ENCODE peak calls at places on chromosomes 6 and 20, in five cellular contexts. Y, H, E, N and P are unnamed samples.

GRCh38 chr6:40287296-40287820 is 299.8 kb downstream of the LRFN2 start:
- DNase-seq in N (no peak), Y (no peak), E (no peak), H (no peak), P (no peak)

GRCh38 chr20:56689852-56690485 is 60.9 kb downstream of the TFAP2C start:
- DNase-seq in Y (no peak), N (peak; percentile 82), E (no peak), H (no peak), P (no peak)

GRCh38 chr20:61331542-61331941 is 79.5 kb downstream of the CDH4 start:
- DNase-seq in Y (peak; percentile 53), N (no peak), E (no peak), H (no peak), P (peak; percentile 69)

GRCh38 chr6:12482386-12482785 is 192.2 kb downstream of the EDN1 start:
- DNase-seq in H (no peak), E (no peak), N (no peak), Y (peak; percentile 39), P (no peak)

GRCh38 chr20:8744228-8744844 is 324.6 kb upstream of the PLCB4 start:
- DNase-seq in N (peak; percentile 68), H (no peak), E (no peak), Y (no peak), P (no peak)

GRCh38 chr20:43691928-43692524 is 25.1 kb downstream of the MYBL2 start:
- DNase-seq in H (peak; percentile 37), N (peak; percentile 60), E (peak; percentile 56), Y (peak; percentile 69), P (peak; percentile 72)

GRCh38 chr20:37598101-37598530 is 70.4 kb upstream of the BLCAP start:
- DNase-seq in N (no peak), Y (peak; percentile 81), H (no peak), E (no peak), P (no peak)

GRCh38 chr6:35259946-35260626 is 551 bp downstream of the ZNF76 start:
- DNase-seq in N (peak; percentile 46), E (peak; percentile 90), Y (no peak), H (peak; percentile 68), P (peak; percentile 87)

GRCh38 chr20:57657537-57658446 is 37.6 kb upstream of the ZBP1 start:
- DNase-seq in H (peak; percentile 5), N (no peak), E (peak; percentile 75), Y (no peak), P (peak; percentile 57)

GRCh38 chr6:79269877-79270276 is 35.4 kb upstream of the HMGN3 start:
- DNase-seq in N (peak; percentile 93), E (no peak), H (peak; percentile 13), Y (no peak), P (no peak)

GRCh38 chr6:6918216-6918983 is 189.4 kb upstream of the RREB1 start:
- DNase-seq in Y (no peak), E (no peak), N (peak; percentile 84), H (no peak), P (no peak)

GRCh38 chr20:25484224-25484846 is 76.9 kb downstream of the GINS1 start:
- DNase-seq in N (no peak), Y (no peak), E (no peak), H (no peak), P (no peak)

GRCh38 chr6:157658301-157658700 is 164.7 kb upstream of the SNX9 start:
- DNase-seq in N (no peak), Y (no peak), E (no peak), H (no peak), P (no peak)

GRCh38 chr6:105780146-105780860 is 305.8 kb upstream of the PRDM1 start:
- DNase-seq in E (no peak), N (peak; percentile 43), H (no peak), Y (no peak), P (no peak)

GRCh38 chr6:21046276-21046675 is 512.0 kb downstream of the CDKAL1 start:
- DNase-seq in N (no peak), Y (no peak), E (no peak), H (no peak), P (no peak)

GRCh38 chr6:100103936-100104335 is 109.9 kb upstream of the MCHR2 start:
- DNase-seq in N (peak; percentile 29), E (no peak), Y (no peak), H (no peak), P (no peak)

GRCh38 chr20:51696304-51697118 is 71.7 kb downstream of the ATP9A start:
- DNase-seq in E (no peak), Y (no peak), H (no peak), N (peak; percentile 11), P (no peak)

GRCh38 chr6:44655368-44656342 is 268.1 kb downstream of the CDC5L start:
- DNase-seq in E (peak; percentile 77), N (peak; percentile 76), Y (peak; percentile 89), H (peak; percentile 89), P (peak; percentile 57)

GRCh38 chr6:30042914-30043313 is 18.2 kb upstream of the POLR1H start:
- DNase-seq in N (no peak), E (no peak), H (no peak), Y (no peak), P (no peak)

GRCh38 chr6:5302220-5302946 is 41.1 kb downstream of the FARS2 start:
- DNase-seq in E (no peak), H (no peak), Y (no peak), N (no peak), P (no peak)

GRCh38 chr6:89797317-89797716 is 22.3 kb downstream of the MDN1 start:
- DNase-seq in H (no peak), N (no peak), Y (no peak), E (no peak), P (no peak)

DNA sequence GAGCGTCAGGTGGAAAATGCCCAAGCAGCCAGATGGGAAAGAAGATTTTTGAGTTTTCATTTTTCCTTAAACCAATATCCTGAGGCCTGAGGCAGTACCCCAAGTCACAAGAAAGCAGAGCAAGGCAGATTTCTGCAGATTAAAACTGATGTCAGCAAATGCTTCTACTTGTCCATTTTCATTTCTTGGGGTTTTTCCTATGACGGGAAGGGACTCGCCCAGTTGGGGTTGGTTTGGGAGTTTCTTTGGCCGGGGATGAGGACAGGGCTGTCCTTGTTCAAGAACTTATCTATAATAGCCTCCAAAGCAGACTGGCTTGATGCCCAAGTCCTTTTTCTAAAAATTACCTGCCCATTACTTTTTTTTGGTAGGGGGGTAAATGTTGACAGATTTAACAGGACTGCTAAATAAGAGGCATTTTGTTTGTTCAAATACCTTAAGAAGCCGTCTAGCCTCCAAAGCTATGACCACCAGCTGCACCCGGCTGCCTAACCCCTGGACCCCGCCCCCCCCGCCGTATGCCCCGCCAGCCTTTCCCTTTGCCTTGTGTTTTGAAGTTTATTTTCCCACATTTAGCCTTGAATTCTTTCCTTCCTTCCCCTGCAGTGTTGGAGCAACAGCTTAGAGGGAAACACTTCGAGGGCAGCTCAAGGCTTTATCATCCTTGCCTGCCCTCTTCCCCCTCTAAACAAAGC is 2.5 kb downstream of the KCNK5 start:
- DNase-seq in E (no peak), Y (no peak), H (no peak), N (no peak), P (no peak)
- H3K27ac ChIP-seq in E (peak overlapping the region; percentile 77), Y (no peak overlapping the region), H (peak overlapping the region; percentile 82), N (no peak overlapping the region), P (peak overlapping the region; percentile 38)

GRCh38 chr6:63347599-63347998 is 27.8 kb upstream of the LGSN start:
- DNase-seq in H (no peak), N (peak; percentile 94), E (no peak), Y (no peak), P (no peak)
- H3K27ac ChIP-seq in H (no peak overlapping the region), N (peak overlapping the region; percentile 44), E (no peak overlapping the region), Y (no peak overlapping the region), P (no peak overlapping the region)

GRCh38 chr6:101230866-101231265 is 162.6 kb upstream of the GRIK2 start:
- DNase-seq in Y (no peak), N (no peak), H (no peak), E (no peak), P (no peak)

GRCh38 chr6:101236709-101237108 is 156.8 kb upstream of the GRIK2 start:
- DNase-seq in Y (no peak), N (no peak), E (no peak), H (no peak), P (no peak)

GRCh38 chr6:101226677-101227135 is 166.8 kb upstream of the GRIK2 start:
- DNase-seq in N (peak; percentile 3), E (no peak), Y (peak; percentile 72), H (no peak), P (peak; percentile 65)

GRCh38 chr6:101232946-101233345 is 160.6 kb upstream of the GRIK2 start:
- DNase-seq in N (no peak), Y (no peak), E (no peak), H (no peak), P (no peak)

DNA sequence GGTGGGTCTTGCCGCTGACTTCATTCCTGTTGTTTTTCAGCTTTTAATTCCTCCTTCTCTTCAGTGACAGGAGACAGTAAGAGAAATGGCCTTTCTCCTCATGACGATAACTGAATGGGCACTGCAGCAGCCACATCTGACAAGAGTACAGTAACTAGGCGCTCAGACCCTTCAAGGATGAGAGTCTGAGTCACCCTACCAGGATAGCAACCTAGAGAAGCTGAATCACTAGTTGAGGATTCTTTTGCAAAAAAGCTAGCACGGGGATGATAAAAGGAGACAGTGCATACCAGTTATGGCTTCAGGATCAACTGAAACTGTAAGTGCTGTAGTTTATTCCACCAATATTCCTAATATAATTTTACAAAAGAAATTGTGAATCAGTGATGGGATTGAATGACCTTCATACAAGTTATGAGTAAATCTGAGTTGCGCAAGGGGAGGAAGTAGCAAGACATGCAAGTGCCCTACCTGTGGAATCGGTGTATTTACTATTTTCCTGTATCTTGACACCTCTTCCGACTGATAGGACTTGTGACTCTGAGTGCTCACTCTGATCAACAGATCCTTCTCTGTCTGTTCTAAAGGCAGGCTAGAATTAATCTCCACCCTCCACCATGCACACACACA is 161.8 kb upstream of the GRIK2 start:
- DNase-seq in N (no peak), E (no peak), H (no peak), Y (no peak), P (no peak)
- H3K27ac ChIP-seq in N (no peak overlapping the region), E (no peak overlapping the region), H (no peak overlapping the region), Y (no peak overlapping the region), P (no peak overlapping the region)

DNA sequence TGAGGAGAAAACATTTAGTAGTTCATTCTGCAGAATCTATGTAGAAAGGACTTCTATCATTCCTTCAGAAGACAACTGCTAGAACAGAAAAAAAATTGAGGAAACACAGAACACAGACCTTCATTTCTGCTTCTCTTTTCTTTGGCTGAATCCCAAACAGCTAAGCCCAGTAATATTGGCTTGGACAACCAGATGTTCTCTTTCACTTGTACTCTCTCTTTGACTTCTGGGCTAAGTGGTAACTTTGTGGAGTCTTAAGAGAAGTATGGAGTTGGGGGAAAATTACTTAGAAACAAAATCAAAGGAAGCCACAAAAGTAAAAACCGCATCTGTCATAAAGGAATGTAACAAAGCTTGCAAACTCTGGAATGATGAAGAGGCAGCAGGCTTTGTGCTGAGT is 587.5 kb downstream of the CBLN4 start:
- DNase-seq in Y (no peak), N (no peak), E (no peak), H (no peak), P (no peak)
- H3K27ac ChIP-seq in Y (no peak overlapping the region), N (no peak overlapping the region), E (no peak overlapping the region), H (no peak overlapping the region), P (no peak overlapping the region)

DNA sequence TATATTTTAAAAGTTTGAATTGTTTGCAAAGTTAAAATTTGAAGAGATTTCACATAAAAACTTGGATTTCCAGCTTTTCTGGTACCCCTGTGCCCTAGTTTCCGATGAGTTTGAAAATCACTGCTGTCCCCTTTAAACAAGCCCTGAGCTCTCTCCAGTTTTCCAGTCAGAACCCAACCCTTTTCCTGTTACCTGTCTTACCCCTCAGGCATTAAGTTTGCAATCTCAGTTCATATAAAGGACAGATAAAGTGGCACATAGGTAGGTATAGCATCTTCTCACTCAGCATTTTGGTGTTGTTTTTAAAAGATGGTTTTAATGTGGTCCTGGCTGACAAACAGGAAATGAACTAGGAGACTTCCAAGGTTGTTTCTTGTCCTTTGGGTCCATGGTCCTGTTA is 82.8 kb downstream of the JAG1 start:
- DNase-seq in H (no peak), E (no peak), N (no peak), Y (no peak), P (no peak)
- H3K27ac ChIP-seq in H (peak overlapping the region; percentile 39), E (no peak overlapping the region), N (no peak overlapping the region), Y (no peak overlapping the region), P (no peak overlapping the region)